ENCODE peak calls at places on chromosome X, in four cellular contexts. D is keratinocyte, M is MM.1S, L is BE2C. H is an unnamed sample.

GRCh38 chrX:18674417-18674787 is 2.5 kb upstream of the RS1 start:
- DNase-seq in D (no peak), L (peak; percentile 30), M (no peak), H (peak; percentile 26)

GRCh38 chrX:100745806-100746537 is 14.1 kb upstream of the SYTL4 start:
- DNase-seq in L (no peak), D (no peak), M (no peak), H (no peak)

GRCh38 chrX:102746134-102746584 is 25.6 kb downstream of the GPRASP3 start:
- DNase-seq in L (no peak), M (no peak), D (no peak), H (peak; percentile 46)

GRCh38 chrX:17359500-17359899 is 15.5 kb upstream of the NHS start:
- DNase-seq in M (no peak), D (no peak), L (no peak), H (no peak)

GRCh38 chrX:104310084-104310483 is 55.4 kb upstream of the ESX1 start:
- DNase-seq in D (no peak), M (no peak), L (no peak), H (no peak)

GRCh38 chrX:3639236-3639635 is 74.2 kb downstream of the PRKX start:
- DNase-seq in M (no peak), L (no peak), D (no peak), H (no peak)

GRCh38 chrX:50813843-50814661 is at the start of gene SHROOM4:
- DNase-seq in L (peak; percentile 14), M (no peak), D (no peak), H (peak; percentile 37)

GRCh38 chrX:9538544-9539045 is 73.7 kb downstream of the TBL1X start:
- DNase-seq in D (no peak), L (peak; percentile 81), M (no peak), H (no peak)

GRCh38 chrX:85859426-85859825 is 187.9 kb downstream of the CHM start:
- DNase-seq in M (no peak), D (no peak), L (no peak), H (no peak)

GRCh38 chrX:25020391-25021131 is 4.8 kb upstream of the ARX start:
- DNase-seq in D (no peak), M (peak; percentile 31), L (peak; percentile 56), H (peak; percentile 60)

GRCh38 chrX:24395775-24396174 is 35.3 kb downstream of the SUPT20HL1 start:
- DNase-seq in L (peak; percentile 30), D (peak; percentile 19), M (peak; percentile 57), H (no peak)

GRCh38 chrX:45852884-45853283 is 652.2 kb upstream of the DIPK2B start:
- DNase-seq in D (no peak), L (no peak), M (no peak), H (no peak)

GRCh38 chrX:10008483-10009056 is 41.4 kb downstream of the CLDN34 start:
- DNase-seq in M (no peak), L (no peak), D (no peak), H (no peak)

GRCh38 chrX:39955621-39956020 is 142.1 kb downstream of the BCOR start:
- DNase-seq in D (no peak), M (no peak), L (no peak), H (no peak)

GRCh38 chrX:66632473-66632872 is 6.4 kb downstream of the EDA2R start:
- DNase-seq in M (no peak), D (no peak), L (no peak), H (no peak)

GRCh38 chrX:55142919-55143310 is 54.1 kb downstream of the PAGE2 start:
- DNase-seq in M (no peak), D (no peak), L (no peak), H (no peak)

GRCh38 chrX:1481636-1482529 is 29.2 kb upstream of the ASMTL start:
- DNase-seq in D (no peak), M (peak; percentile 85), L (no peak), H (peak; percentile 65)

GRCh38 chrX:42664706-42665105 is 113.3 kb downstream of the PPP1R2C start:
- DNase-seq in D (no peak), L (no peak), M (no peak), H (peak; percentile 33)

GRCh38 chrX:153818571-153819397 is 11.6 kb downstream of the PDZD4 start:
- DNase-seq in L (peak; percentile 79), D (no peak), M (no peak), H (peak; percentile 75)

GRCh38 chrX:148865237-148865636 is 364.8 kb downstream of the AFF2 start:
- DNase-seq in M (no peak), L (no peak), D (no peak), H (no peak)
- TF ChIP-seq CTCF in M (no peak), L (no peak), D (no peak), H (no peak)

GRCh38 chrX:114717921-114718320 is 134.0 kb downstream of the HTR2C start:
- DNase-seq in D (no peak), M (no peak), L (peak; percentile 38), H (no peak)
- TF ChIP-seq CTCF in D (peak; percentile 56), M (peak; percentile 41), L (peak; percentile 59), H (no peak)

GRCh38 chrX:140503230-140503585 is 1.7 kb downstream of the SOX3 start:
- DNase-seq in D (no peak), L (no peak), M (no peak), H (no peak)
- TF ChIP-seq CTCF in D (no peak), L (no peak), M (no peak), H (no peak)

GRCh38 chrX:125744914-125745313 is 421.2 kb downstream of the DCAF12L2 start:
- DNase-seq in M (no peak), D (no peak), L (no peak), H (no peak)
- TF ChIP-seq CTCF in M (no peak), D (no peak), L (no peak), H (peak; percentile 59)

GRCh38 chrX:20224814-20225487 is 41.8 kb downstream of the RPS6KA3 start:
- DNase-seq in D (no peak), L (no peak), M (no peak), H (no peak)
- TF ChIP-seq CTCF in D (no peak), L (no peak), M (no peak), H (no peak)

DNA sequence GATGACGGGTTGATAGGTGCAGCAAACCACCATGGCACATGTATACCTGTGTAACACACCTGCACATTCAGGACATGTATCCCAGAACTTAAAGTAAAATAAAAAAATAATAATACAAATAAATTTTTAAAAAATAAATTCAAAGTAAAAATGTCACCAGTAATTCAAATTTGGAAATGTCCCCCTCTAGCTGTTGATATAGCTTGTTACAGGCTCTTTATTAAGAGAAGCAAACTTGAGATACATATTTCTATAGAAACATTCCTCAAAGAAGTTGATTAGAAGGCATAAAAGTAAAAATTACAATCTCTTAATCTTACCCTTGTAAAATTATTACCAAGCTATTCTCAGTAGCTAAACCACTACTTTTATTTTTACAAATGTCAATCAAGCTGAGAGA is 1397.0 kb downstream of the FAM133A start:
- DNase-seq in L (no peak), D (no peak), M (no peak), H (no peak)
- TF ChIP-seq CTCF in L (peak; percentile 18), D (no peak), M (peak; percentile 4), H (no peak)

GRCh38 chrX:115284877-115285276 is 4.6 kb upstream of the LUZP4 start:
- DNase-seq in M (no peak), D (no peak), L (no peak), H (no peak)
- TF ChIP-seq CTCF in M (no peak), D (no peak), L (no peak), H (no peak)

GRCh38 chrX:13598877-13599276 is 29.5 kb downstream of the EGFL6 start:
- DNase-seq in M (no peak), D (no peak), L (no peak), H (no peak)
- TF ChIP-seq CTCF in M (no peak), D (peak; percentile 53), L (peak; percentile 40), H (no peak)